ENCODE peak calls at places on chromosomes 11 and 22, in six cellular contexts. Y, H, E, V, F and S are unnamed samples.

GRCh38 chr22:31846161-31847115 is 92.6 kb downstream of the DEPDC5 start:
- DNase-seq in Y (no peak), H (peak; percentile 44), E (no peak), V (no peak), F (no peak), S (no peak)

GRCh38 chr22:31179345-31179744 is 19.4 kb downstream of the RNF185 start:
- DNase-seq in Y (no peak), H (no peak), E (no peak), V (no peak), F (no peak), S (no peak)

GRCh38 chr11:16909375-16910035 is 104.7 kb downstream of the PLEKHA7 start:
- DNase-seq in Y (no peak), H (no peak), E (no peak), V (no peak), F (no peak), S (no peak)

GRCh38 chr11:122494171-122494570 is 161.4 kb upstream of the UBASH3B start:
- DNase-seq in Y (no peak), H (no peak), E (no peak), V (no peak), F (no peak), S (no peak)

GRCh38 chr22:39690901-39691620 is 120.5 kb downstream of the CACNA1I start:
- DNase-seq in Y (no peak), H (peak; percentile 3), E (no peak), V (no peak), F (peak; percentile 78), S (no peak)

GRCh38 chr22:17056807-17057206 is 28.0 kb upstream of the IL17RA start:
- DNase-seq in Y (no peak), H (no peak), E (no peak), V (no peak), F (no peak), S (no peak)

GRCh38 chr11:69640995-69641581 is at the start of gene CCND1:
- DNase-seq in Y (no peak), H (peak; percentile 94), E (no peak), V (peak; percentile 65), F (no peak), S (no peak)

GRCh38 chr22:48490513-48491411 is 1336.9 kb downstream of the BRD1 start:
- DNase-seq in Y (no peak), H (no peak), E (no peak), V (no peak), F (no peak), S (no peak)

GRCh38 chr11:131206671-131207070 is 163.7 kb upstream of the NTM start:
- DNase-seq in Y (no peak), H (no peak), E (no peak), V (no peak), F (no peak), S (no peak)

GRCh38 chr11:75498556-75499255 is 27.0 kb downstream of the GDPD5 start:
- DNase-seq in Y (no peak), H (no peak), E (no peak), V (no peak), F (no peak), S (no peak)

GRCh38 chr11:71199226-71199815 is 53.1 kb downstream of the SHANK2 start:
- DNase-seq in Y (no peak), H (no peak), E (no peak), V (no peak), F (no peak), S (no peak)

GRCh38 chr11:57674251-57674650 is 6.3 kb downstream of the ZDHHC5 start:
- DNase-seq in Y (no peak), H (no peak), E (no peak), V (no peak), F (no peak), S (no peak)

GRCh38 chr11:11569936-11570491 is 51.8 kb downstream of the GALNT18 start:
- DNase-seq in Y (no peak), H (peak; percentile 1), E (no peak), V (no peak), F (peak; percentile 61), S (no peak)

GRCh38 chr11:11586465-11586864 is 35.3 kb downstream of the GALNT18 start:
- DNase-seq in Y (no peak), H (no peak), E (no peak), V (no peak), F (no peak), S (no peak)

GRCh38 chr11:2689551-2690260 is 10.1 kb downstream of the KCNQ1OT1 start:
- DNase-seq in Y (no peak), H (no peak), E (no peak), V (no peak), F (peak; percentile 16), S (no peak)

GRCh38 chr22:38461414-38462081 is 6.3 kb upstream of the KDELR3 start:
- DNase-seq in Y (no peak), H (peak; percentile 82), E (peak; percentile 26), V (peak; percentile 61), F (peak; percentile 84), S (no peak)

GRCh38 chr11:2702771-2703486 is 3.1 kb upstream of the KCNQ1OT1 start:
- DNase-seq in Y (no peak), H (no peak), E (no peak), V (no peak), F (peak; percentile 28), S (no peak)

GRCh38 chr22:32940736-32941135 is 117.4 kb downstream of the SYN3 start:
- DNase-seq in Y (no peak), H (no peak), E (no peak), V (no peak), F (no peak), S (no peak)

GRCh38 chr22:48868554-48868953 is 959.1 kb downstream of the BRD1 start:
- DNase-seq in Y (no peak), H (no peak), E (no peak), V (no peak), F (no peak), S (no peak)

GRCh38 chr11:59142530-59143507 is at the start of gene FAM111A:
- DNase-seq in Y (peak; percentile 45), H (peak; percentile 85), E (peak; percentile 56), V (peak; percentile 43), F (peak; percentile 80), S (no peak)

GRCh38 chr22:36349726-36350125 is 38.0 kb downstream of the MYH9 start:
- DNase-seq in Y (no peak), H (no peak), E (no peak), V (no peak), F (no peak), S (no peak)

GRCh38 chr11:78359921-78360320 is 57.7 kb downstream of the GAB2 start:
- DNase-seq in Y (no peak), H (no peak), E (no peak), V (no peak), F (no peak), S (no peak)

GRCh38 chr11:88886796-88887195 is 179.0 kb downstream of the GRM5 start:
- DNase-seq in Y (no peak), H (peak; percentile 66), E (no peak), V (peak; percentile 15), F (no peak), S (no peak)

GRCh38 chr11:95256204-95256819 is 25.3 kb upstream of the SESN3 start:
- DNase-seq in Y (no peak), H (peak; percentile 40), E (no peak), V (no peak), F (no peak), S (no peak)